ENCODE peak calls at places on chromosomes 11 and 22, in seven cellular contexts. O, H, K, V, Q, L and G are unnamed samples.

GRCh38 chr11:108538022-108538424 is 39.8 kb upstream of the POGLUT3 start:
- DNase-seq in V (no peak), H (no peak), O (no peak), K (no peak), L (no peak), Q (no peak), G (no peak)

GRCh38 chr11:110429614-110430266 is at the start of gene FDX1:
- DNase-seq in O (peak; percentile 92), V (peak; percentile 65), Q (peak; percentile 81), L (peak; percentile 94), K (peak; percentile 83), H (peak; percentile 81), G (peak; percentile 41)

GRCh38 chr11:117462848-117463247 is 135.2 kb downstream of the CEP164 start:
- DNase-seq in O (no peak), V (no peak), H (no peak), Q (no peak), K (no peak), L (no peak), G (no peak)

GRCh38 chr11:75450826-75451783 is 18.1 kb upstream of the KLHL35 start:
- DNase-seq in O (no peak), Q (no peak), H (peak; percentile 22), V (no peak), K (no peak), L (peak; percentile 48), G (peak; percentile 64)

GRCh38 chr11:131428853-131429252 is 58.4 kb downstream of the NTM start:
- DNase-seq in O (no peak), K (no peak), V (no peak), H (no peak), L (no peak), Q (no peak), G (no peak)

GRCh38 chr22:36329217-36330078 is 58.3 kb downstream of the MYH9 start:
- DNase-seq in L (peak; percentile 5), H (peak; percentile 83), K (no peak), Q (no peak), O (no peak), V (peak; percentile 84), G (no peak)

GRCh38 chr11:36578458-36578857 is 10.7 kb downstream of the RAG1 start:
- DNase-seq in H (no peak), O (no peak), L (no peak), K (no peak), V (peak; percentile 2), Q (no peak), G (peak; percentile 20)

GRCh38 chr11:65434057-65434666 is 11.6 kb downstream of the NEAT1 start:
- DNase-seq in Q (no peak), L (no peak), K (no peak), V (peak; percentile 65), O (peak; percentile 17), H (no peak), G (no peak)

GRCh38 chr11:11661356-11662040 is 39.7 kb upstream of the GALNT18 start:
- DNase-seq in L (no peak), K (no peak), O (no peak), H (no peak), V (no peak), Q (no peak), G (no peak)

GRCh38 chr11:42552786-42553185 is 759.0 kb upstream of the API5 start:
- DNase-seq in K (no peak), H (no peak), Q (no peak), L (no peak), V (no peak), O (no peak), G (no peak)

GRCh38 chr11:28243596-28243995 is 135.4 kb downstream of the METTL15 start:
- DNase-seq in L (no peak), V (peak; percentile 46), Q (no peak), K (no peak), H (no peak), O (no peak), G (no peak)

GRCh38 chr11:128424867-128425285 is 162.5 kb downstream of the ETS1 start:
- DNase-seq in L (no peak), V (peak; percentile 46), O (no peak), H (no peak), Q (no peak), K (no peak), G (no peak)

GRCh38 chr11:8036002-8036802 is 44.8 kb upstream of the TUB start:
- DNase-seq in H (no peak), L (no peak), Q (no peak), K (peak; percentile 7), V (no peak), O (peak; percentile 50), G (no peak)

GRCh38 chr22:28929197-28929596 is 45.8 kb downstream of the ZNRF3 start:
- DNase-seq in L (no peak), K (no peak), H (no peak), O (no peak), V (no peak), Q (no peak), G (no peak)

GRCh38 chr11:64561984-64562722 is 28.9 kb upstream of the SLC22A12 start:
- DNase-seq in H (no peak), Q (no peak), K (no peak), V (no peak), L (no peak), O (no peak), G (no peak)

GRCh38 chr11:14587203-14587602 is 56.4 kb upstream of the PDE3B start:
- DNase-seq in L (no peak), O (no peak), V (no peak), Q (no peak), K (no peak), H (no peak), G (no peak)

GRCh38 chr22:45636668-45637067 is 35.0 kb upstream of the ATXN10 start:
- DNase-seq in H (no peak), V (no peak), O (no peak), L (no peak), K (no peak), Q (no peak), G (no peak)

GRCh38 chr22:28351585-28351984 is 328.1 kb downstream of the TTC28 start:
- DNase-seq in H (no peak), L (no peak), O (no peak), Q (no peak), K (no peak), V (no peak), G (no peak)

GRCh38 chr22:35839811-35840739 is 122.4 kb downstream of the APOL5 start:
- DNase-seq in Q (peak; percentile 52), V (peak; percentile 97), H (no peak), K (no peak), L (peak; percentile 74), O (peak; percentile 90), G (no peak)